ENCODE peak calls at places on chromosome 12, in five cellular contexts. One of them, this sample, is unnamed.

GRCh38 chr12:111446044-111446581 is 40.4 kb downstream of the SH2B3 start:
- DNase-seq in stomach: peak; percentile 34
- DNase-seq in coronary artery: peak; percentile 71
- DNase-seq in suprapubic skin: no peak
- DNase-seq in AG04450: peak; percentile 30
- DNase-seq in this sample: peak; percentile 86

GRCh38 chr12:128801879-128802391 is 21.8 kb downstream of the SLC15A4 start:
- DNase-seq in stomach: no peak
- DNase-seq in coronary artery: no peak
- DNase-seq in suprapubic skin: no peak
- DNase-seq in AG04450: no peak
- DNase-seq in this sample: no peak

GRCh38 chr12:58529897-58530296 is 390.4 kb downstream of the LRIG3 start:
- DNase-seq in stomach: no peak
- DNase-seq in coronary artery: no peak
- DNase-seq in suprapubic skin: no peak
- DNase-seq in AG04450: peak; percentile 88
- DNase-seq in this sample: no peak

GRCh38 chr12:5273709-5274108 is 158.2 kb upstream of the NTF3 start:
- DNase-seq in stomach: peak; percentile 38
- DNase-seq in coronary artery: no peak
- DNase-seq in suprapubic skin: no peak
- DNase-seq in AG04450: no peak
- DNase-seq in this sample: no peak

GRCh38 chr12:59040651-59041050 is 120.3 kb upstream of the LRIG3 start:
- DNase-seq in stomach: no peak
- DNase-seq in coronary artery: no peak
- DNase-seq in suprapubic skin: no peak
- DNase-seq in AG04450: peak; percentile 84
- DNase-seq in this sample: no peak

GRCh38 chr12:17028348-17028747 is 422.4 kb upstream of the LMO3 start:
- DNase-seq in stomach: no peak
- DNase-seq in coronary artery: no peak
- DNase-seq in suprapubic skin: no peak
- DNase-seq in AG04450: no peak
- DNase-seq in this sample: no peak

GRCh38 chr12:113097716-113098427 is 37.7 kb downstream of the RASAL1 start:
- DNase-seq in stomach: no peak
- DNase-seq in coronary artery: no peak
- DNase-seq in suprapubic skin: no peak
- DNase-seq in AG04450: no peak
- DNase-seq in this sample: no peak

GRCh38 chr12:9699898-9700605 is 30.5 kb downstream of the CLEC2D start:
- DNase-seq in stomach: no peak
- DNase-seq in coronary artery: no peak
- DNase-seq in suprapubic skin: no peak
- DNase-seq in AG04450: no peak
- DNase-seq in this sample: no peak

GRCh38 chr12:55723516-55724225 is 3.5 kb downstream of the RDH5 start:
- DNase-seq in stomach: no peak
- DNase-seq in coronary artery: no peak
- DNase-seq in suprapubic skin: peak; percentile 63
- DNase-seq in AG04450: no peak
- DNase-seq in this sample: no peak

GRCh38 chr12:12777056-12777455 is 8.4 kb upstream of the APOLD1 start:
- DNase-seq in stomach: no peak
- DNase-seq in coronary artery: no peak
- DNase-seq in suprapubic skin: no peak
- DNase-seq in AG04450: no peak
- DNase-seq in this sample: no peak

GRCh38 chr12:12924169-12924568 is 27.8 kb downstream of the GPRC5D start:
- DNase-seq in stomach: no peak
- DNase-seq in coronary artery: peak; percentile 49
- DNase-seq in suprapubic skin: no peak
- DNase-seq in AG04450: no peak
- DNase-seq in this sample: no peak

GRCh38 chr12:79691299-79692248 is 810 bp upstream of the PAWR start:
- DNase-seq in stomach: no peak
- DNase-seq in coronary artery: peak; percentile 80
- DNase-seq in suprapubic skin: peak; percentile 65
- DNase-seq in AG04450: peak; percentile 53
- DNase-seq in this sample: no peak

GRCh38 chr12:69348162-69348938 is at the start of gene LYZ:
- DNase-seq in stomach: peak; percentile 53
- DNase-seq in coronary artery: no peak
- DNase-seq in suprapubic skin: no peak
- DNase-seq in AG04450: no peak
- DNase-seq in this sample: no peak

GRCh38 chr12:40692617-40693502 is 621 bp downstream of the CNTN1 start:
- DNase-seq in stomach: no peak
- DNase-seq in coronary artery: no peak
- DNase-seq in suprapubic skin: peak; percentile 66
- DNase-seq in AG04450: no peak
- DNase-seq in this sample: no peak

GRCh38 chr12:47249719-47250506 is 170.2 kb upstream of the AMIGO2 start:
- DNase-seq in stomach: no peak
- DNase-seq in coronary artery: no peak
- DNase-seq in suprapubic skin: no peak
- DNase-seq in AG04450: no peak
- DNase-seq in this sample: no peak

DNA sequence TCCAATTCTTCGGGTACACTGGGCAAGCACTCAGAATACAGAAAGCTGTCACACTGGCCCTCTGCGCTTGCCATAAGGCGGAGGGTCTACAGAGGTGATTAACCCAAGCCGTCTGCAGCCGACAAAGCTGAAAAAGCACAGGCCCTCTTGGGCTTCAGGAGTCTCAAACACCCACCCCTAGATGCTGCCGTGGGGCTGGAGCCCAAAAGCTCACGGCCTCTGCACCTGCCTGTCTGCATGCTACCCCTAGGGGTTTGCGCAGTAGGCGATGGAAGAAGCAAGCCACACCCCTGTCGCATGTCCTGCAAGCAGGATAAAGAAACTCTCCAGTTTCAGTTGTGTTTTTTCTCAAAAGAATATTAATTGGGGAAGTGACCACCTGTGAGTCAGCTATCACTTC is 118.8 kb upstream of the PLEKHA5 start:
- DNase-seq in stomach: no peak
- DNase-seq in coronary artery: no peak
- DNase-seq in suprapubic skin: no peak
- DNase-seq in AG04450: no peak
- DNase-seq in this sample: no peak
- H3K4me3 ChIP-seq in stomach: no peak overlapping the region
- H3K4me3 ChIP-seq in coronary artery: no peak overlapping the region
- H3K4me3 ChIP-seq in suprapubic skin: no peak overlapping the region
- H3K4me3 ChIP-seq in AG04450: no peak overlapping the region
- H3K4me3 ChIP-seq in this sample: no peak overlapping the region

GRCh38 chr12:52342781-52343490 is 21.7 kb upstream of the KRT83 start:
- DNase-seq in stomach: no peak
- DNase-seq in coronary artery: no peak
- DNase-seq in suprapubic skin: no peak
- DNase-seq in AG04450: no peak
- DNase-seq in this sample: no peak

GRCh38 chr12:52344111-52344510 is 22.9 kb upstream of the KRT83 start:
- DNase-seq in stomach: no peak
- DNase-seq in coronary artery: no peak
- DNase-seq in suprapubic skin: no peak
- DNase-seq in AG04450: no peak
- DNase-seq in this sample: no peak

GRCh38 chr12:52338241-52338960 is 17.2 kb upstream of the KRT83 start:
- DNase-seq in stomach: no peak
- DNase-seq in coronary artery: no peak
- DNase-seq in suprapubic skin: no peak
- DNase-seq in AG04450: no peak
- DNase-seq in this sample: no peak

GRCh38 chr12:52343550-52343949 is 22.4 kb upstream of the KRT83 start:
- DNase-seq in stomach: no peak
- DNase-seq in coronary artery: no peak
- DNase-seq in suprapubic skin: no peak
- DNase-seq in AG04450: no peak
- DNase-seq in this sample: no peak

DNA sequence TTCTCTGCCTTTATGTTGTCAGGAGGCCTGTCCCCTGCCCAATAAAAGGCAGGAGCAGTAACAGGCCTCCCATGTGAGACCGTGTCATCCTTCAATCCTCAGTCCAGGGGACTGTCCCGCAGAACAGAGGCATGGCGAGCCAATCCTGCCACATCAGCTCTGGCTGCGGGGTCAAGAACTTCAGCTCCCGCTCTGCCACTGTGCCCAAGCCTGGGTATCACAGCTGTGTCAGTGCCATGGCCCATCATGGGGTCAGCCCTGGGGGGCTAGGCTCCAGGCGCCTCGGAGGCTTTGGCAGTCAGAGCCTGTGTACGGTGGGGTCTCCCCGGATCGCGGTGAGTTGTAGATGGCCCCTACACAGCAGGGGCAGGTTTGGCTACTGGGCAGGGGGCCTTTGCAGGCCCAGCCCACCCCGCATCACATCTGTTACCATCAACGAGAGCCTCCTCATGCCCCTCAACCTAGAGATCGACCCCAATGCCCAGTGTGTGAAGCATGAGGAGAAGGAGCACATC is 19.9 kb upstream of the KRT83 start:
- DNase-seq in stomach: no peak
- DNase-seq in coronary artery: no peak
- DNase-seq in suprapubic skin: peak; percentile 40
- DNase-seq in AG04450: no peak
- DNase-seq in this sample: no peak
- H3K27ac ChIP-seq in stomach: no peak overlapping the region
- H3K27ac ChIP-seq in coronary artery: no peak overlapping the region
- H3K27ac ChIP-seq in suprapubic skin: no peak overlapping the region
- H3K27ac ChIP-seq in AG04450: no peak overlapping the region
- H3K27ac ChIP-seq in this sample: no peak overlapping the region

DNA sequence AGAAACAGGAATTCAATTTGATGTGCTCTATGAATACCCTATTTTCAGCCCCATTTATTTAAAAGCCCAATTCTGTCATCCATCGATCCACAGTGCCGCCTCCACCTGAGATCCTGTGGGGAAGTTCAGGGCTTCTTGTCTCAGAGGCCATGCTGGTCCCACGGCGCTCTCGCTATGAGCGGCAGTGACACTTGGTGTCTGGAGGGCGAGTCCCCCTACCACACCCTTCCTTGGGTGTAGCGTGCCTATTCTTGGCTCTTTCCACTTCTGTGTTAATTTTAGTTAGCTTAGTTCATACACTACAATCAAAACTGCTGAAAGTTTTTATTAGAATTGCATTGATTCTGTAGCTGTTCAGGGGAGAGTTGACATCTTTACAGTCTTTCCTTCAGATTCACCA is 73.8 kb downstream of the DDX51 start:
- DNase-seq in stomach: no peak
- DNase-seq in coronary artery: no peak
- DNase-seq in suprapubic skin: no peak
- DNase-seq in AG04450: no peak
- DNase-seq in this sample: no peak
- H3K4me3 ChIP-seq in stomach: no peak overlapping the region
- H3K4me3 ChIP-seq in coronary artery: no peak overlapping the region
- H3K4me3 ChIP-seq in suprapubic skin: no peak overlapping the region
- H3K4me3 ChIP-seq in AG04450: no peak overlapping the region
- H3K4me3 ChIP-seq in this sample: no peak overlapping the region

DNA sequence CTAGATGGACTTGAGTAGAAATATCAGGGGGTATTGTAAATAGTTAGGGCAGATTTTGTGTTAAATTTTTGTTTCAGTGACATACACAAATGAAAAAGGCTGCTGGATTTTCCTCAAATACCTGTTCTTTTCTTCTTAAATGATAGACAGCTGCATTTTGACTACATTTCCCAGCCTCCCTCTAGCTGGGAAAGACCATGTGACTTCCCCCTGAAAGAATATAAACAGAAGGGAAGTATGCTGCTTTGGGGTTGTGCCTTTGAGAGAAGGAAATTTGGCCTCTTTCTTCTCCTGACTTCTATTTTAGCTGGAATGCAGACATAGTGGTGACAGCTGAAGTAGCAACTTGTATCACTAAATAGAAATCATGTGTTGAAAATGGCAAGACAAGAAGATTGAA is 476.1 kb upstream of the SYT1 start:
- DNase-seq in stomach: no peak
- DNase-seq in coronary artery: no peak
- DNase-seq in suprapubic skin: no peak
- DNase-seq in AG04450: no peak
- DNase-seq in this sample: no peak
- H3K27ac ChIP-seq in stomach: no peak overlapping the region
- H3K27ac ChIP-seq in coronary artery: no peak overlapping the region
- H3K27ac ChIP-seq in suprapubic skin: no peak overlapping the region
- H3K27ac ChIP-seq in AG04450: no peak overlapping the region
- H3K27ac ChIP-seq in this sample: no peak overlapping the region

GRCh38 chr12:132020292-132020691 is 70.5 kb downstream of the EP400 start:
- DNase-seq in stomach: no peak
- DNase-seq in coronary artery: no peak
- DNase-seq in suprapubic skin: no peak
- DNase-seq in AG04450: no peak
- DNase-seq in this sample: no peak

GRCh38 chr12:132019891-132020290 is 70.1 kb downstream of the EP400 start:
- DNase-seq in stomach: no peak
- DNase-seq in coronary artery: no peak
- DNase-seq in suprapubic skin: no peak
- DNase-seq in AG04450: no peak
- DNase-seq in this sample: no peak

GRCh38 chr12:132023658-132024057 is 73.9 kb downstream of the EP400 start:
- DNase-seq in stomach: no peak
- DNase-seq in coronary artery: no peak
- DNase-seq in suprapubic skin: no peak
- DNase-seq in AG04450: no peak
- DNase-seq in this sample: no peak

GRCh38 chr12:132021965-132022364 is 72.2 kb downstream of the EP400 start:
- DNase-seq in stomach: no peak
- DNase-seq in coronary artery: no peak
- DNase-seq in suprapubic skin: no peak
- DNase-seq in AG04450: no peak
- DNase-seq in this sample: no peak

DNA sequence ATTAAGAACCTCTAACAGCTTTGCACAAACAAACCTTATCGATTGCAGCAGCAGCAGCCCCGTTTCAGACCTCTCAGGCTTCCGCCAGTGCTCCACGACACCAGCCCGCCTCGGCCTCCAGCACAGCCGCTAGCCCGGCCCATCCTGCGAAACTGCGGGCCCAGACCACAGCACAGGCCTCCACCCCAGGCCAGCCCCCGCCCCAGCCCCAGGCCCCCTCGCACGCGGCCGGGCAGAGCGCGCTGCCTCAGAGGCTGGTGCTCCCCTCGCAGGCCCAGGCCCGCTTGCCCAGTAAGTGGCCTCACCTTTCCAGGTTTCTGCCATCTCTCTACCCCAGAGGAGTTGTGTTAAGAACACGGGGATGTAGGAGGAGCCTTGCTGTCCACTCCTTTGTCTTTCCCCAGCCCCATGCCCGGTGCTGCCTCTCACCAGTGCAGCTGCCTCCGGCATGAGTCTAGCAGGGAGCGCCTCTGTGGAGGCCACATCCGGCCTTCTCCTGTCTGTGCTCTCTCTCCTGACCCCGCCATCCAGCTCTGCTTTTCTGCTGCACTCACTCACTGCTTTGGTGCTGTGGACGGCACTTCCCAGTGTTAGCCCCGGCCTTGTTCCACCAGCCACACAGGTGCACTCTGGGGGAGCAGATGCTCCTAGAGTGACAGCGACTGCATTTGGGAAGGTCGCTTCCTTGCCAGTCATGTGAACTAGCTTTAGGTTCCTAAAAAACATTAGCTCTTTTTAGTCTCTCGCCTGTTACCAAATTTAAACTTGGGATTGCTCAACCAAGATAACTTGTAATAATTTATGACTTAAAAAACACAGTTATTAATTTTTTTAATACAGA is 71.5 kb downstream of the EP400 start:
- DNase-seq in stomach: no peak
- DNase-seq in coronary artery: no peak
- DNase-seq in suprapubic skin: no peak
- DNase-seq in AG04450: no peak
- DNase-seq in this sample: no peak
- H3K4me3 ChIP-seq in stomach: no peak overlapping the region
- H3K4me3 ChIP-seq in coronary artery: no peak overlapping the region
- H3K4me3 ChIP-seq in suprapubic skin: no peak overlapping the region
- H3K4me3 ChIP-seq in AG04450: no peak overlapping the region
- H3K4me3 ChIP-seq in this sample: no peak overlapping the region

This sample was measured in esophagus muscularis mucosa.